ENCODE peak calls at places on chromosomes 7 and 10, in ten cellular contexts. A is stimulated activated CD4-positive, alpha-beta T cell treated with anti-CD3 and anti-CD28 coated beads, Interleukin-15, amount 100 ng/mL, for 1 hour; L is ureter; D is KG1; P is NCI-H2029 treated with DMSO at 0.1 percent for 48 hours; N is AG09319; W is activated naive CD4-positive, alpha-beta T cell; T is substantia nigra; I is mammary epithelial cell; H is NCI-H2081 treated with DMSO at 0.1 percent for 48 hours. Z is an unnamed sample.

GRCh38 chr7:41942468-41943097 is 239.7 kb upstream of the INHBA start:
- DNase-seq in L (no peak), P (no peak), H (no peak), D (no peak), T (no peak), I (no peak), N (no peak), W (no peak), A (no peak), Z (no peak)

GRCh38 chr7:91164948-91165845 is 99.0 kb upstream of the FZD1 start:
- DNase-seq in D (no peak), T (no peak), W (no peak), N (peak), P (no peak), L (no peak), H (no peak), A (no peak), I (peak), Z (no peak)

GRCh38 chr7:123633553-123633952 is 22.1 kb upstream of the LMOD2 start:
- DNase-seq in P (no peak), N (peak), H (no peak), L (no peak), W (no peak), D (no peak), I (peak), A (no peak), T (no peak), Z (no peak)

GRCh38 chr7:43879477-43879876 is 10.2 kb upstream of the MRPS24 start:
- DNase-seq in L (no peak), N (no peak), P (no peak), A (no peak), H (no peak), I (peak), T (no peak), D (no peak), W (no peak), Z (no peak)

GRCh38 chr7:123030631-123031030 is 35.1 kb upstream of the TAS2R16 start:
- DNase-seq in W (no peak), T (no peak), H (no peak), L (no peak), D (no peak), I (no peak), P (no peak), N (no peak), A (no peak), Z (no peak)

GRCh38 chr10:29643785-29644501 is 9.2 kb upstream of the SVIL start:
- DNase-seq in P (no peak), L (no peak), D (no peak), N (no peak), W (no peak), A (no peak), T (no peak), I (no peak), H (no peak), Z (no peak)

GRCh38 chr7:99789441-99790070 is 5.6 kb upstream of the CYP3A4 start:
- DNase-seq in N (no peak), P (no peak), A (no peak), W (no peak), H (no peak), T (no peak), I (peak), D (no peak), L (no peak), Z (no peak)

GRCh38 chr10:6464862-6465430 is 115.1 kb downstream of the PRKCQ start:
- DNase-seq in P (no peak), I (no peak), H (no peak), N (no peak), A (no peak), W (no peak), T (no peak), D (no peak), L (no peak), Z (no peak)

GRCh38 chr7:40331915-40332314 is 197.1 kb downstream of the SUGCT start:
- DNase-seq in A (no peak), H (no peak), T (no peak), I (no peak), W (no peak), L (no peak), P (no peak), N (no peak), D (no peak), Z (no peak)

GRCh38 chr10:104299031-104299904 is 30.3 kb downstream of the GSTO2 start:
- DNase-seq in D (no peak), W (no peak), T (no peak), L (no peak), A (no peak), N (no peak), I (no peak), H (no peak), P (no peak), Z (no peak)

GRCh38 chr10:26367771-26368170 is 70.4 kb upstream of the APBB1IP start:
- DNase-seq in I (peak), L (no peak), W (no peak), H (no peak), N (peak), D (peak), T (no peak), A (peak), P (no peak), Z (no peak)

GRCh38 chr7:98168181-98168903 is 42.9 kb upstream of the BHLHA15 start:
- DNase-seq in T (peak), N (peak), D (peak), H (peak), W (no peak), L (peak), P (peak), I (peak), A (peak), Z (peak)

GRCh38 chr10:86958831-86959736 is 685 bp downstream of the SNCG start:
- DNase-seq in T (no peak), N (no peak), P (no peak), H (no peak), D (no peak), L (no peak), I (peak), W (no peak), A (no peak), Z (no peak)

GRCh38 chr7:98178762-98179490 is 32.3 kb upstream of the BHLHA15 start:
- DNase-seq in D (no peak), N (no peak), A (no peak), T (no peak), H (no peak), I (no peak), P (no peak), W (no peak), L (no peak), Z (no peak)

GRCh38 chr10:30373596-30374327 is 24.7 kb upstream of the MTPAP start:
- DNase-seq in D (no peak), I (no peak), N (no peak), A (no peak), T (no peak), H (no peak), W (no peak), L (no peak), P (no peak), Z (no peak)

GRCh38 chr7:36048141-36048901 is 104.7 kb upstream of the EEPD1 start:
- DNase-seq in D (no peak), T (no peak), H (no peak), W (no peak), L (no peak), P (no peak), N (peak), I (peak), A (no peak), Z (no peak)

GRCh38 chr10:101031796-101032636 is 982 bp downstream of the SFXN3 start:
- DNase-seq in P (no peak), D (peak), L (peak), A (peak), N (no peak), H (no peak), T (peak), W (peak), I (no peak), Z (peak)

GRCh38 chr7:23715099-23715498 is 5.1 kb downstream of the STK31 start:
- DNase-seq in A (no peak), D (no peak), T (no peak), N (no peak), I (no peak), H (no peak), W (no peak), L (no peak), P (no peak), Z (no peak)

GRCh38 chr10:79483948-79484347 is 28.4 kb upstream of the EIF5AL1 start:
- DNase-seq in H (no peak), T (no peak), A (no peak), P (no peak), D (no peak), I (no peak), N (peak), L (peak), W (no peak), Z (no peak)